ENCODE peak calls at places on chromosomes 13 and 19, in six cellular contexts. G, X, Y, I, H and T are unnamed samples.
A peak's percentile ranks its signal among the peaks of the same experiment; 100 is the strongest.

GRCh38 chr19:6801397-6802086 is 29.0 kb downstream of the VAV1 start:
- DNase-seq in H (peak; percentile 42), I (no peak), X (peak; percentile 40), Y (peak; percentile 60), G (peak; percentile 85), T (peak; percentile 65)

GRCh38 chr13:88068975-88069374 is 397.8 kb downstream of the SLITRK5 start:
- DNase-seq in X (no peak), H (peak; percentile 72), G (no peak), I (peak; percentile 20), Y (no peak), T (no peak)

GRCh38 chr13:112466132-112467025 is 90.2 kb downstream of the SPACA7 start:
- DNase-seq in I (no peak), Y (no peak), H (peak; percentile 39), X (no peak), G (no peak), T (no peak)

GRCh38 chr13:33349314-33349995 is 63.9 kb upstream of the STARD13 start:
- DNase-seq in H (no peak), I (no peak), X (no peak), Y (no peak), G (no peak), T (no peak)

GRCh38 chr19:11160119-11160768 is 4.7 kb upstream of the SPC24 start:
- DNase-seq in Y (no peak), G (no peak), I (no peak), X (peak; percentile 80), H (no peak), T (no peak)

GRCh38 chr19:35557539-35558399 is 5.7 kb downstream of the ATP4A start:
- DNase-seq in G (no peak), I (no peak), Y (peak; percentile 64), H (peak; percentile 99), X (peak; percentile 92), T (no peak)

GRCh38 chr13:30097089-30097488 is 210.3 kb downstream of the KATNAL1 start:
- DNase-seq in G (no peak), H (no peak), I (no peak), Y (no peak), X (no peak), T (no peak)

GRCh38 chr13:88507909-88508308 is 836.7 kb downstream of the SLITRK5 start:
- DNase-seq in H (no peak), X (no peak), I (no peak), G (no peak), Y (no peak), T (no peak)

GRCh38 chr19:7746903-7747884 is at the start of gene CD209:
- DNase-seq in X (no peak), H (no peak), Y (no peak), G (no peak), I (no peak), T (no peak)

GRCh38 chr13:110305001-110305400 is 2.0 kb downstream of the COL4A1 start:
- DNase-seq in H (no peak), G (no peak), X (no peak), Y (no peak), I (no peak), T (no peak)

GRCh38 chr13:21124853-21125252 is 51.5 kb downstream of the SKA3 start:
- DNase-seq in G (no peak), Y (no peak), H (no peak), I (peak; percentile 60), X (no peak), T (no peak)

GRCh38 chr19:8252922-8253589 is 43.9 kb downstream of the CERS4 start:
- DNase-seq in I (peak; percentile 67), G (peak; percentile 48), H (peak; percentile 98), X (peak; percentile 88), Y (peak; percentile 92), T (peak; percentile 88)

GRCh38 chr19:35790981-35791813 is 15.8 kb downstream of the ARHGAP33 start:
- DNase-seq in X (no peak), I (peak; percentile 40), G (no peak), Y (no peak), H (no peak), T (no peak)

GRCh38 chr13:112545866-112546265 is 42.1 kb downstream of the TUBGCP3 start:
- DNase-seq in X (no peak), Y (no peak), H (no peak), I (no peak), G (no peak), T (no peak)

GRCh38 chr19:18814063-18814462 is 17.7 kb upstream of the UPF1 start:
- DNase-seq in I (no peak), H (no peak), G (no peak), X (no peak), Y (no peak), T (no peak)

GRCh38 chr19:18167011-18167410 is 6.6 kb upstream of the IFI30 start:
- DNase-seq in X (no peak), Y (no peak), I (no peak), G (no peak), H (no peak), T (no peak)

GRCh38 chr19:53608381-53608780 is 23.4 kb upstream of the DPRX start:
- DNase-seq in G (no peak), I (no peak), Y (no peak), X (no peak), H (no peak), T (no peak)

GRCh38 chr13:110185696-110186095 is 121.3 kb downstream of the COL4A1 start:
- DNase-seq in G (no peak), I (no peak), X (no peak), H (no peak), Y (no peak), T (no peak)

GRCh38 chr19:6711078-6711361 is 9.4 kb downstream of the C3 start:
- DNase-seq in X (no peak), H (no peak), Y (no peak), I (no peak), G (no peak), T (no peak)

GRCh38 chr19:30212574-30212973 is 159.6 kb upstream of the ZNF536 start:
- DNase-seq in H (peak; percentile 38), X (no peak), I (no peak), Y (no peak), G (no peak), T (no peak)

GRCh38 chr13:80924596-80924995 is 583.7 kb upstream of the SPRY2 start:
- DNase-seq in X (no peak), G (no peak), Y (no peak), H (no peak), I (no peak), T (no peak)

GRCh38 chr13:112692586-112692985 is 2.7 kb downstream of the ATP11A start:
- DNase-seq in I (no peak), Y (no peak), H (no peak), X (no peak), G (no peak), T (no peak)

GRCh38 chr19:44927746-44928145 is 13.3 kb downstream of the APOC1 start:
- DNase-seq in I (no peak), Y (no peak), X (no peak), H (no peak), G (no peak), T (no peak)

GRCh38 chr19:44924243-44924725 is 9.9 kb downstream of the APOC1 start:
- DNase-seq in H (no peak), I (peak; percentile 97), Y (no peak), X (no peak), G (no peak), T (no peak)

GRCh38 chr19:44930088-44930487 is 11.9 kb upstream of the APOC4 start:
- DNase-seq in G (no peak), H (no peak), X (no peak), I (no peak), Y (no peak), T (no peak)

DNA sequence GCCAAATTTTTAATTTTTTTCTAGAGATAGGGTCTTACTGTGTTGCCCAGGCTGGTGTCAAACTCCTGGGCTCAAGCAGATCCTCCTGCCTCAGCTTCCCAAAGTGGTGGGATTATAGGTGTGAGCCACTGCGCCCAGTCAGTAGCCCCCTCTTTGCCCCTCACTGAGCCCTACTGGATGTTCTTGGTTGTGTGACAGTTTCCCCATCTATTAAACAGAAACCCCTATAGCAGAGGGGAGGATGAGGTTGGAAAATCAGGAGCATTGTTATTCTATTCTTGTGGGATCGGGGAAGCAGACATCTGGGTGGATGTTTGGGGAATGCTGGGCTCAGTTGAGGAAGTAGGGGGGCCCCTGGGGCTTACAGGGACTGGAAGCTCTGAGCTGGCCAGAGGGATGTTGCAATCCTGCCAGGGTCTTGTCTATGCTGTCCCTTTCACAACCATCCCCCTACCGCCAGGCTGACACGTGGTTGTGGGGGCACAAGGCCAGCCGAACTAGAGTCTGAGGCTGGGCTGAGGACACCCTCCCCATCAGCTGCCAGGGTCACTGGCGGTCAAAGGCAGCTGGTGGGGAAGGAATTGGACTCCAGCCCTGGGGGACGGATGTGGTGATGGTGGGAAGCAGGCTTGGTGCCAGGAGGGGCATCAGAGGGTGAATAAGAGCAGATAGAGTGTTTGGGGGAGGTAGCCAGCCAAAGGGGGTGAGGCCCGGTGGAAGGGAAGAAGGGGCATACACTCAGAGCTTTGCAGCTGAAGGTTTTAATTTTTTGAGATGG is 10.9 kb downstream of the APOC1 start:
- DNase-seq in Y (no peak), X (no peak), I (peak; percentile 95), G (no peak), H (no peak), T (no peak)
- TF ChIP-seq POLR2AphosphoS5 in Y (no peak), X (no peak), I (no peak), G (no peak), H (no peak), T (no peak)

DNA sequence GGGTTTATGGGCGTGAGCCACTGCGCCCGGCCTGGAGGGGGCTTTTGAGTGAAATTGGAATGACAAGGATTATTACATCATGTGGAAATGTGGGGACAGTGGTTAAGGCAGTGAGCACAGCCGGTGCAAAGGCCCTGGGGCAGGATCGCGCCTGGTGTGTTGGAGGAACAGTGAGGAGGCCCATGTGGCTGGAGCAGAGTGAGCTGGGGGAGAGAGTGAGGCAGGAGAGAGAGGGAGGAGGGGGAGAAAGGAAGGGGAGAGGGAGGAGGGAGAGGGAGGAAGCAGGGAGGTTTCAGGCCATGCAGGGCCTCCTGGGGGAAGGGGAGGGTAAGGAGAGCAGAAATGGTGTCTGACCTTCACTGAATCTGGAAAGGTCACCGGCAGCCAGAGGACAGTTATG is 11.3 kb upstream of the CELF5 start:
- DNase-seq in I (no peak), X (no peak), Y (no peak), H (no peak), G (no peak), T (no peak)
- TF ChIP-seq POLR2A in I (no peak), X (no peak), Y (no peak), H (no peak), G (no peak), T (no peak)

GRCh38 chr13:73715114-73715909 is 418.9 kb downstream of the KLF12 start:
- DNase-seq in Y (no peak), H (no peak), G (peak; percentile 31), X (no peak), I (no peak), T (no peak)
- TF ChIP-seq TAF1 in Y (no peak), H (no peak), G (no peak), X (no peak), I (no peak), T (no peak)

DNA sequence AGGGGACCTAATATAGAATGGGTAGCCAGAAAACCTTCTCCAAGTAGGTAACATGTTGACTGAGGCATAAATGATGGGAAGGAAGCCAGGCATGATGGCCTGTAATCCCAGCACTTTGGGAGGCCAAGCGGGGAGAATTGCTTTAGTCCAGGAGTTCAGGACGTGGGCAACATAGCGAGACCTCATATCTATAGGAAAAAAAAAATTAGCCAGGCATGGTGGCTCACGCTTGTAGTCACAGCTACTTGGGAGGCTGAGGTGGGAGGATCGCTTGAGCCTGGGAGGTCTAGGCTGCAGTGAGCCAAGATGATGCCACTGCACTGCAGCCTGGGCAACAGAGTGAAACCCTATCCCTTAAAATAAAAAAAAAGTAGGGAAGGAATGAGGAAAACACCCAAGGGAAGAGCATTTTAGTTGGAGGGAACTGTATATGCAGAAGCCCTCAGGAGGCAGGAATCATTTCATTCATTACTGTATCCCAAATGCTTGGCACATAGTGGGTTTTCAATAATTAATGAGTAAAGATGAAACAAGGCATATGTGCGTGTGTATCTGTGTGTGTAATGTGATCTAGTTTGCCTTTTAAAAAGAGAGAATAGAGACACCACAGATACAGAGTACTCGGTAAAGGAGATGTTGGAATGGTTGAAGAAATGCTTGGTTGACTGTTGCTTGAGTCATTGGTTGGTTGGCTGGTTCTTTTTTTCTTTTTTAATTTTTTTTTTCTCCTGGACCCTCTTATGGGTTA is 2.2 kb upstream of the NUP62 start:
- DNase-seq in Y (no peak), X (no peak), H (no peak), G (no peak), I (no peak), T (no peak)
- TF ChIP-seq POLR2AphosphoS5 in Y (peak; percentile 45), X (no peak), H (no peak), G (peak; percentile 90), I (no peak), T (peak; percentile 51)